ENCODE peak calls at places on chromosomes 3 and 15, in eight cellular contexts. One of them, this sample, is unnamed.

GRCh38 chr3:178561239-178561638 is 25.0 kb downstream of the KCNMB2 start:
- DNase-seq in ascending aorta: no peak
- DNase-seq in nephron progenitor cell: no peak
- DNase-seq in Calu3: no peak
- DNase-seq in kidney: no peak
- DNase-seq in GM13977: no peak
- DNase-seq in neural progenitor cell: no peak
- DNase-seq in adrenal gland: no peak
- DNase-seq in this sample: no peak

GRCh38 chr15:49673861-49674260 is 53.0 kb downstream of the DTWD1 start:
- DNase-seq in ascending aorta: no peak
- DNase-seq in nephron progenitor cell: no peak
- DNase-seq in Calu3: no peak
- DNase-seq in kidney: no peak
- DNase-seq in GM13977: no peak
- DNase-seq in neural progenitor cell: no peak
- DNase-seq in adrenal gland: no peak
- DNase-seq in this sample: no peak

GRCh38 chr15:65212097-65212496 is 824 bp upstream of the CILP start:
- DNase-seq in ascending aorta: no peak
- DNase-seq in nephron progenitor cell: no peak
- DNase-seq in Calu3: peak; percentile 31
- DNase-seq in kidney: no peak
- DNase-seq in GM13977: peak; percentile 69
- DNase-seq in neural progenitor cell: peak; percentile 57
- DNase-seq in adrenal gland: no peak
- DNase-seq in this sample: no peak

GRCh38 chr3:377158-377561 is 180.6 kb downstream of the CHL1 start:
- DNase-seq in ascending aorta: no peak
- DNase-seq in nephron progenitor cell: peak; percentile 8
- DNase-seq in Calu3: no peak
- DNase-seq in kidney: no peak
- DNase-seq in GM13977: peak; percentile 15
- DNase-seq in neural progenitor cell: peak; percentile 31
- DNase-seq in adrenal gland: no peak
- DNase-seq in this sample: no peak

GRCh38 chr15:61749169-61749568 is 311.1 kb downstream of the VPS13C start:
- DNase-seq in ascending aorta: no peak
- DNase-seq in nephron progenitor cell: no peak
- DNase-seq in Calu3: no peak
- DNase-seq in kidney: no peak
- DNase-seq in GM13977: no peak
- DNase-seq in neural progenitor cell: no peak
- DNase-seq in adrenal gland: no peak
- DNase-seq in this sample: no peak

GRCh38 chr3:11582123-11582968 is 61.4 kb downstream of the VGLL4 start:
- DNase-seq in ascending aorta: peak; percentile 84
- DNase-seq in nephron progenitor cell: peak; percentile 56
- DNase-seq in Calu3: peak; percentile 55
- DNase-seq in kidney: no peak
- DNase-seq in GM13977: peak; percentile 31
- DNase-seq in neural progenitor cell: peak; percentile 65
- DNase-seq in adrenal gland: peak; percentile 87
- DNase-seq in this sample: peak; percentile 82

GRCh38 chr15:61759639-61760038 is 300.6 kb downstream of the VPS13C start:
- DNase-seq in ascending aorta: no peak
- DNase-seq in nephron progenitor cell: no peak
- DNase-seq in Calu3: no peak
- DNase-seq in kidney: no peak
- DNase-seq in GM13977: no peak
- DNase-seq in neural progenitor cell: no peak
- DNase-seq in adrenal gland: no peak
- DNase-seq in this sample: no peak

GRCh38 chr15:52254331-52254730 is 41.3 kb downstream of the MYO5C start:
- DNase-seq in ascending aorta: no peak
- DNase-seq in nephron progenitor cell: no peak
- DNase-seq in Calu3: no peak
- DNase-seq in kidney: no peak
- DNase-seq in GM13977: no peak
- DNase-seq in neural progenitor cell: no peak
- DNase-seq in adrenal gland: no peak
- DNase-seq in this sample: no peak

GRCh38 chr15:76204558-76204845 is 106.8 kb downstream of the ETFA start:
- DNase-seq in ascending aorta: peak; percentile 35
- DNase-seq in nephron progenitor cell: no peak
- DNase-seq in Calu3: no peak
- DNase-seq in kidney: no peak
- DNase-seq in GM13977: no peak
- DNase-seq in neural progenitor cell: no peak
- DNase-seq in adrenal gland: no peak
- DNase-seq in this sample: no peak

GRCh38 chr3:175186511-175186910 is 327.4 kb downstream of the NAALADL2 start:
- DNase-seq in ascending aorta: no peak
- DNase-seq in nephron progenitor cell: no peak
- DNase-seq in Calu3: no peak
- DNase-seq in kidney: no peak
- DNase-seq in GM13977: no peak
- DNase-seq in neural progenitor cell: no peak
- DNase-seq in adrenal gland: no peak
- DNase-seq in this sample: no peak

GRCh38 chr3:32325957-32326356 is 65.7 kb upstream of the CMTM7 start:
- DNase-seq in ascending aorta: no peak
- DNase-seq in nephron progenitor cell: no peak
- DNase-seq in Calu3: no peak
- DNase-seq in kidney: no peak
- DNase-seq in GM13977: no peak
- DNase-seq in neural progenitor cell: no peak
- DNase-seq in adrenal gland: peak; percentile 69
- DNase-seq in this sample: no peak

GRCh38 chr3:107524214-107525100 is 1.7 kb downstream of the BBX start:
- DNase-seq in ascending aorta: peak; percentile 79
- DNase-seq in nephron progenitor cell: peak; percentile 67
- DNase-seq in Calu3: peak; percentile 66
- DNase-seq in kidney: peak; percentile 86
- DNase-seq in GM13977: peak; percentile 51
- DNase-seq in neural progenitor cell: peak; percentile 76
- DNase-seq in adrenal gland: peak; percentile 81
- DNase-seq in this sample: peak; percentile 60

GRCh38 chr15:57025264-57025939 is 107.0 kb downstream of the TCF12 start:
- DNase-seq in ascending aorta: no peak
- DNase-seq in nephron progenitor cell: no peak
- DNase-seq in Calu3: no peak
- DNase-seq in kidney: no peak
- DNase-seq in GM13977: no peak
- DNase-seq in neural progenitor cell: peak; percentile 11
- DNase-seq in adrenal gland: no peak
- DNase-seq in this sample: no peak

GRCh38 chr3:45841380-45841700 is 579 bp downstream of the LZTFL1 start:
- DNase-seq in ascending aorta: no peak
- DNase-seq in nephron progenitor cell: peak; percentile 36
- DNase-seq in Calu3: peak; percentile 15
- DNase-seq in kidney: no peak
- DNase-seq in GM13977: no peak
- DNase-seq in neural progenitor cell: peak; percentile 41
- DNase-seq in adrenal gland: peak; percentile 24
- DNase-seq in this sample: no peak

GRCh38 chr3:157067114-157067513 is 92.8 kb downstream of the CCNL1 start:
- DNase-seq in ascending aorta: no peak
- DNase-seq in nephron progenitor cell: no peak
- DNase-seq in Calu3: no peak
- DNase-seq in kidney: no peak
- DNase-seq in GM13977: no peak
- DNase-seq in neural progenitor cell: no peak
- DNase-seq in adrenal gland: no peak
- DNase-seq in this sample: no peak

DNA sequence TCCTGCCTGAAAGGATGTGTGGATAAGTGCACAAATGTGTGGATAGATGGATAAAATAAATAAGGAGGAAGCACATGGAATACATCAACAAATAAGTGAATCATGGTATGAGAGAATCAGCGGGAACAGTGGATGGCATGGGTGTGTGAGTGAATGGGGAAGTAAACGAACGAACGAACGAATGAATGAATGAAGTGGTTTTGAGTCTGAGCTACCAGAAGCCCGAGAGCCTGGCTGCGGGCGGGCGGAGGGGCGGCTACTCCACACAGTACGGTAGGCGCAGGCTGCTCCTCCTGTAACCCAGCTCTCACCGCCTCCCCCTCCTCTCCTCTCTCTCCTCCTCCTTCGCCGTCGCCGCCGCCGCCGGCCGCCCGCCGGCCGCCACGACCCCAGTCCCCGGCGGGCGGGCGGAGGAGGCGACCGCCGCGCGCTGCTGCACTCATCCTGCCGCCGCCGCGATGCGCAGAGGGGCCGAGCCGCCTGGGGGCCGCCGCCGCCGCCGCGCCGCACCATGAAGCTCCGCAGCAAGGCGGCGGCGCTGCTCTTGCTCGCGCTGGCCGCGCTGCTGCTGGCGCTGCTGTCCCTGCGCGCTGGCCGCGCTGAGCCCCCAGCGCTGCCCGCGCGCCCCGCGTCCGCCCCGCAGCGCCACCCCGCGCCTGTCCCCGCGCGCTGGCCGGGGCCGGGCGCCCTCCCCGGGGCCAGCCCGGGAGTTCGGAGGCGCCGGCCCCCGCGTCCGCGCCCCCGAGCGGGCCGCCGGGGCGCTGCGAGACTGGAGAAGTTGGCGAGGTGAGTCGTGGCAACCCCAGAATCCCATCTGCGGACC is at the start of gene GXYLT2:
- DNase-seq in ascending aorta: peak; percentile 78
- DNase-seq in nephron progenitor cell: peak; percentile 85
- DNase-seq in Calu3: peak; percentile 38
- DNase-seq in kidney: peak; percentile 88
- DNase-seq in GM13977: peak; percentile 75
- DNase-seq in neural progenitor cell: peak; percentile 93
- DNase-seq in adrenal gland: peak; percentile 75
- DNase-seq in this sample: peak; percentile 63
- TF ChIP-seq CTCF in ascending aorta: no peak
- TF ChIP-seq CTCF in nephron progenitor cell: no peak
- TF ChIP-seq CTCF in Calu3: no peak
- TF ChIP-seq CTCF in kidney: no peak
- TF ChIP-seq CTCF in GM13977: peak; percentile 33
- TF ChIP-seq CTCF in neural progenitor cell: no peak
- TF ChIP-seq CTCF in adrenal gland: peak; percentile 36
- TF ChIP-seq CTCF in this sample: peak; percentile 12

DNA sequence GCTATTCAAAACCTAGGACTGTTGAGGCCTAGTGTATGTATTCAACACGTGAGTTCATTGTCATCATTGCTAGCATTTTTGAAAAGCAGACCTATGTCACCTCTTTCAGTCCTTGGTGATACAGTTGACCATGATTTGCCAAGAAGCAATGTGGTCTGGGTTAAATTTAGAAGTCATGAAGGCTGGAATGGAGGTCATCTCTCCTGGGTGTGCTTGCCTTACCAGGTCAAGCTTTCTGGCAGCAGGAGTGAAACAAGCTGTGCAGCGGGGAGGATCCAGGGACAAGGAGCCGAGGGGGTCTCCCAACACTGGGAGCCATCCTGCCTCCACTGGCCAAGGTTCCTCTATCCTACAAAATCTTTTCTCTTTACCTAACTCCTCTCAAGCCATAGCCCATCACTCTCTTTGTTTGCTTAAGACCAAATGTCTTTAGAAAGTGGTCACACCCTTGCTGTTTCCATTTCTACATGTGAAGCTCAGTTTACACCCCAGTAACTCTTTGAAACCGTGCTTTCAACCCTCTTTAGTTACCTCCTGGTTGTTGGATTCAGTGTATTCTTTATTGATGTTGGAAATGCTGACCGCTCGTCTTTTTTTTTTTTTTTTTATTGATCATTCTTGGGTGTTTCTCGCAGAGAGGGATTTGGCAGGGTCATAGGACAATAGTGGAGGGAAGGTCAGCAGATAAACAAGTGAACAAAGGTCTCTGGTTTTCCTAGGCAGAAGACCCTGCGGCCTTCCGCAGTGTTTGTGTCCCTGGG is 40.0 kb downstream of the SLC28A2 start:
- DNase-seq in ascending aorta: no peak
- DNase-seq in nephron progenitor cell: no peak
- DNase-seq in Calu3: no peak
- DNase-seq in kidney: no peak
- DNase-seq in GM13977: no peak
- DNase-seq in neural progenitor cell: no peak
- DNase-seq in adrenal gland: no peak
- DNase-seq in this sample: no peak
- TF ChIP-seq CTCF in ascending aorta: no peak
- TF ChIP-seq CTCF in nephron progenitor cell: no peak
- TF ChIP-seq CTCF in Calu3: no peak
- TF ChIP-seq CTCF in kidney: no peak
- TF ChIP-seq CTCF in GM13977: no peak
- TF ChIP-seq CTCF in neural progenitor cell: no peak
- TF ChIP-seq CTCF in adrenal gland: no peak
- TF ChIP-seq CTCF in this sample: no peak

DNA sequence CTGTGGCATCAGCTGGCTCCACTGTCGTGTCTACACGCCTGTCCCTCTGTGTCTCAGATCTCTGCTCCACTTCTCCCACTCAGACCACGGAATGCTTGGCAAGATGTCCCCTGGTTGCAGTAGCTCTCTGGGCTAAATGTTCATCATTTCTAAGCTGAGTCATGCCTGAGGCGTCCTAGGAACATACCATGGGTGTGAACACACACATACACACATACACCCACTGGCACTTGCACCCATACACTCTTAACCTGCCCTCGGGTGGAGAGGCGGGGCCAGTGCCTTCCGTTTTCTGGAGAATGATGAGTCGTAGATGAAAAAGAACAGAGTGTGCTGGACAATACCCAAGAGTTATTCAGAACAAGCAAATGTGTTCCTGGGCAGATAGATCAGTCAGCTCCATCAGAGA is 72.4 kb downstream of the SENP2 start:
- DNase-seq in ascending aorta: peak; percentile 95
- DNase-seq in nephron progenitor cell: no peak
- DNase-seq in Calu3: peak; percentile 34
- DNase-seq in kidney: peak; percentile 86
- DNase-seq in GM13977: no peak
- DNase-seq in neural progenitor cell: no peak
- DNase-seq in adrenal gland: peak; percentile 74
- DNase-seq in this sample: no peak
- TF ChIP-seq CTCF in ascending aorta: no peak
- TF ChIP-seq CTCF in nephron progenitor cell: no peak
- TF ChIP-seq CTCF in Calu3: no peak
- TF ChIP-seq CTCF in kidney: no peak
- TF ChIP-seq CTCF in GM13977: no peak
- TF ChIP-seq CTCF in neural progenitor cell: no peak
- TF ChIP-seq CTCF in adrenal gland: no peak
- TF ChIP-seq CTCF in this sample: no peak

DNA sequence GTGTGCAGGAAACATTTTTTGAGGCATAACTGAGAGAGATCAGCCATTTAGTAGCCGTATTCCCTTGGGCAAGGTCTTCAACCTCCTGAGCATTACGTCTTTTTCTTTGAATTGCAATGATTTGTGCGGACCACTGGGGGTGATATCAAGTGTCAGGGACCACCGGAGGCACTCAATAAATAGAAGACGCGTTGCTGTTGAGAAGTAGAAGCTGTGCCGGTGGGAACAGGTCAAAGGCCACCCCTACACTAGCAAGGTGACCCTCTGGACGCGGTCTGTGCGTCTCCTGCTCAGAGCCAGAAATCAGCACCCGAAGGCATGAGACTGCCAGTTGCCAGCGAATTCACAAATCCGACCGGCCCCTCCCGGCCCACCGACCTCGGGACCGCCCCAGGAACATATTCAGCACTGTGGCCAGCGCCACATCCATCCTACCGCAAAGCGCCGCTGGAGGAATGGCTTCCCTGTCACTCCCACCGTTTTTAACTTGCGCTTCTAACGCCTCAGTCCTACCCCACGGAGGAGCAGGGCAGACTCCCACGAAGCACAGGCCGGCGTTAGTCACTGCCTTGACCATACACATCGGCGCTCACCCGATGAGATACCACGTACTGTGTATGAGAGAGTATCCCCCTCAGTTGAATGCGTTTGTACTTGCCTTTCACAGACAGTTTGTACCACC is 1.4 kb upstream of the GHSR start:
- DNase-seq in ascending aorta: no peak
- DNase-seq in nephron progenitor cell: peak; percentile 87
- DNase-seq in Calu3: peak; percentile 46
- DNase-seq in kidney: peak; percentile 72
- DNase-seq in GM13977: no peak
- DNase-seq in neural progenitor cell: peak; percentile 89
- DNase-seq in adrenal gland: peak; percentile 54
- DNase-seq in this sample: peak; percentile 16
- TF ChIP-seq CTCF in ascending aorta: no peak
- TF ChIP-seq CTCF in nephron progenitor cell: no peak
- TF ChIP-seq CTCF in Calu3: no peak
- TF ChIP-seq CTCF in kidney: no peak
- TF ChIP-seq CTCF in GM13977: no peak
- TF ChIP-seq CTCF in neural progenitor cell: peak; percentile 34
- TF ChIP-seq CTCF in adrenal gland: no peak
- TF ChIP-seq CTCF in this sample: no peak